ENCODE peak calls at places on chromosome 11, in seven cellular contexts. E is cardiac muscle cell; R is upper lobe of right lung; C is CD8-positive, alpha-beta memory T cell; S is CD8-positive, alpha-beta T cell; A is lower lobe of right lung; G is SK-N-SH. N is an unnamed sample.
A peak's percentile ranks its signal among the peaks of the same experiment; 100 is the strongest.

GRCh38 chr11:105553015-105553414 is 56.9 kb upstream of the GRIA4 start:
- DNase-seq in E (peak; percentile 8), R (no peak), C (no peak), S (no peak), A (no peak), G (no peak), N (no peak)

GRCh38 chr11:17498475-17498874 is 21.8 kb upstream of the ABCC8 start:
- DNase-seq in E (no peak), R (no peak), C (no peak), S (no peak), A (no peak), G (no peak), N (no peak)

GRCh38 chr11:86641537-86642270 is 30.7 kb downstream of the ME3 start:
- DNase-seq in E (no peak), R (no peak), C (no peak), S (no peak), A (no peak), G (no peak), N (no peak)

GRCh38 chr11:105612766-105613165 is 2.9 kb downstream of the GRIA4 start:
- DNase-seq in E (no peak), R (no peak), C (no peak), S (no peak), A (no peak), G (no peak), N (no peak)

GRCh38 chr11:76721755-76722677 is 51.5 kb upstream of the LRRC32 start:
- DNase-seq in E (peak; percentile 86), R (peak; percentile 90), C (peak; percentile 41), S (peak; percentile 70), A (peak; percentile 88), G (peak; percentile 86), N (peak; percentile 79)

GRCh38 chr11:932435-932834 is 6.8 kb downstream of the AP2A2 start:
- DNase-seq in E (peak; percentile 15), R (no peak), C (no peak), S (no peak), A (no peak), G (no peak), N (no peak)

GRCh38 chr11:8826145-8826786 is 84.7 kb upstream of the AKIP1 start:
- DNase-seq in E (peak; percentile 84), R (no peak), C (no peak), S (no peak), A (no peak), G (no peak), N (no peak)

GRCh38 chr11:45278721-45279120 is 7.4 kb downstream of the SYT13 start:
- DNase-seq in E (no peak), R (no peak), C (no peak), S (no peak), A (no peak), G (no peak), N (no peak)

GRCh38 chr11:62264004-62264403 is 6.0 kb upstream of the SCGB2A2 start:
- DNase-seq in E (no peak), R (no peak), C (no peak), S (no peak), A (no peak), G (no peak), N (no peak)

GRCh38 chr11:87859583-87859982 is 315.7 kb downstream of the RAB38 start:
- DNase-seq in E (no peak), R (no peak), C (no peak), S (no peak), A (no peak), G (no peak), N (no peak)

GRCh38 chr11:71434576-71435130 is 13.5 kb downstream of the DHCR7 start:
- DNase-seq in E (no peak), R (no peak), C (no peak), S (no peak), A (no peak), G (no peak), N (peak; percentile 47)

GRCh38 chr11:133825156-133825555 is 20.2 kb downstream of the SPATA19 start:
- DNase-seq in E (no peak), R (no peak), C (no peak), S (no peak), A (no peak), G (no peak), N (no peak)

GRCh38 chr11:102010776-102011500 is 36.3 kb upstream of the CFAP300 start:
- DNase-seq in E (peak; percentile 83), R (peak; percentile 85), C (no peak), S (no peak), A (peak; percentile 83), G (peak; percentile 17), N (peak; percentile 89)

GRCh38 chr11:71977743-71978418 is 20.8 kb upstream of the IL18BP start:
- DNase-seq in E (peak; percentile 68), R (no peak), C (peak; percentile 14), S (peak; percentile 39), A (no peak), G (peak; percentile 49), N (no peak)

GRCh38 chr11:77346906-77347603 is 45.6 kb upstream of the GDPD4 start:
- DNase-seq in E (peak; percentile 27), R (no peak), C (no peak), S (no peak), A (no peak), G (no peak), N (no peak)

GRCh38 chr11:36702330-36703054 is 104.5 kb upstream of the RAG2 start:
- DNase-seq in E (peak; percentile 78), R (no peak), C (no peak), S (no peak), A (no peak), G (peak; percentile 73), N (no peak)

GRCh38 chr11:83278351-83278750 is 7.8 kb downstream of the CCDC90B start:
- DNase-seq in E (peak; percentile 10), R (no peak), C (no peak), S (no peak), A (no peak), G (no peak), N (no peak)

GRCh38 chr11:35337136-35337918 is 82.0 kb downstream of the SLC1A2 start:
- DNase-seq in E (peak; percentile 95), R (no peak), C (no peak), S (no peak), A (no peak), G (no peak), N (peak; percentile 26)

GRCh38 chr11:125101596-125101995 is 9.8 kb downstream of the TMEM218 start:
- DNase-seq in E (no peak), R (no peak), C (no peak), S (no peak), A (no peak), G (no peak), N (no peak)

GRCh38 chr11:4983851-4984250 is 10.8 kb upstream of the OR51L1 start:
- DNase-seq in E (no peak), R (no peak), C (no peak), S (no peak), A (no peak), G (no peak), N (peak; percentile 47)

GRCh38 chr11:11841605-11842425 is at the start of gene USP47:
- DNase-seq in E (peak; percentile 88), R (peak; percentile 95), C (peak; percentile 93), S (peak; percentile 94), A (peak; percentile 93), G (peak; percentile 89), N (peak; percentile 97)

GRCh38 chr11:14644396-14645246 is 1.0 kb downstream of the PDE3B start:
- DNase-seq in E (peak; percentile 41), R (peak; percentile 76), C (peak; percentile 51), S (peak; percentile 55), A (peak; percentile 61), G (peak; percentile 73), N (peak; percentile 39)

GRCh38 chr11:96554236-96554635 is 164.4 kb downstream of the JRKL start:
- DNase-seq in E (no peak), R (no peak), C (no peak), S (no peak), A (no peak), G (no peak), N (no peak)

GRCh38 chr11:86396403-86396802 is 21.7 kb downstream of the CCDC81 start:
- DNase-seq in E (no peak), R (no peak), C (no peak), S (no peak), A (no peak), G (no peak), N (no peak)

GRCh38 chr11:120642196-120642894 is 130.8 kb downstream of the GRIK4 start:
- DNase-seq in E (no peak), R (peak; percentile 32), C (no peak), S (no peak), A (no peak), G (no peak), N (peak; percentile 57)

GRCh38 chr11:73141031-73141308 is 1.1 kb downstream of the FCHSD2 start:
- DNase-seq in E (no peak), R (no peak), C (peak; percentile 11), S (no peak), A (peak; percentile 53), G (peak; percentile 54), N (peak; percentile 73)

GRCh38 chr11:73142128-73142377 is at the start of gene FCHSD2:
- DNase-seq in E (no peak), R (no peak), C (no peak), S (no peak), A (no peak), G (no peak), N (no peak)

GRCh38 chr11:73141309-73142127 is 600 bp downstream of the FCHSD2 start:
- DNase-seq in E (peak; percentile 88), R (peak; percentile 90), C (peak; percentile 40), S (peak; percentile 76), A (peak; percentile 87), G (peak; percentile 62), N (peak; percentile 65)

GRCh38 chr11:73139476-73140198 is 2.5 kb downstream of the FCHSD2 start:
- DNase-seq in E (peak; percentile 59), R (no peak), C (no peak), S (no peak), A (no peak), G (no peak), N (no peak)

GRCh38 chr11:73140213-73141030 is 1.7 kb downstream of the FCHSD2 start:
- DNase-seq in E (peak; percentile 47), R (no peak), C (no peak), S (no peak), A (no peak), G (peak; percentile 56), N (peak; percentile 53)
- H3K4me1 ChIP-seq in E (peaks cover 17% of the 10 kb centered on the region), R (peaks cover 47% of the 10 kb centered on the region), C (peaks cover 37% of the 10 kb centered on the region), S (peaks cover 38% of the 10 kb centered on the region), A (peaks cover 39% of the 10 kb centered on the region), G (no peaks in the 10 kb centered on the region), N (peaks cover 42% of the 10 kb centered on the region)

DNA sequence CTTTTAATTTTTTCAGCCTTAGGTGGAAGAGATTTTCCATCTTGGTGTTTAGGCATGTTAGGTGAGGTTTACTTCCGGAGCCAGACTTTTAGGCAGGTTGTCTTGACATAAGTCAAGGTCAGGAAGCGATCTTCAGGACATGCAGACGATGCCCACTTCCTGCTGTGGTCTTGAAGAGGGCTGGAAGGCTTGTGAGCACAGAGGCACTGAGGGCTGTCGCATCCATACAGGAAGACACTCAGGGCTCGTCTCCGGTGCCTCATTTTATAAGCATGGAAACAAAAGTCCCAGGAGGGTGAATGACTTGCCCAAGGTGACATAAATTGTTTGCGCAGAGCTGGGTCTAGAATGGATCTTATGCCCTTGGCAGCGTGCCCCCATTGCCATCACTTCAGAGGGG is 30.8 kb downstream of the MARK2 start:
- DNase-seq in E (no peak), R (no peak), C (peak; percentile 59), S (peak; percentile 75), A (no peak), G (no peak), N (peak; percentile 55)
- H3K4me1 ChIP-seq in E (peaks cover 31% of the 10 kb centered on the region), R (peaks cover 85% of the 10 kb centered on the region), C (peaks cover 94% of the 10 kb centered on the region), S (peaks cover 94% of the 10 kb centered on the region), A (peaks cover 95% of the 10 kb centered on the region), G (peaks cover 27% of the 10 kb centered on the region), N (peaks cover 97% of the 10 kb centered on the region)

GRCh38 chr11:66111158-66111557 is 41.1 kb downstream of the PACS1 start:
- DNase-seq in E (no peak), R (no peak), C (no peak), S (no peak), A (no peak), G (no peak), N (no peak)
- H3K4me1 ChIP-seq in E (peaks cover 22% of the 10 kb centered on the region), R (peaks cover 41% of the 10 kb centered on the region), C (peaks cover 81% of the 10 kb centered on the region), S (peaks cover 85% of the 10 kb centered on the region), A (peaks cover 56% of the 10 kb centered on the region), G (peaks cover 50% of the 10 kb centered on the region), N (peaks cover 45% of the 10 kb centered on the region)

GRCh38 chr11:94800394-94800793 is 32.2 kb downstream of the AMOTL1 start:
- DNase-seq in E (no peak), R (no peak), C (no peak), S (no peak), A (no peak), G (no peak), N (no peak)
- H3K4me1 ChIP-seq in E (no peaks in the 10 kb centered on the region), R (peaks cover 9% of the 10 kb centered on the region), C (no peaks in the 10 kb centered on the region), S (no peaks in the 10 kb centered on the region), A (peaks cover 28% of the 10 kb centered on the region), G (peaks cover 12% of the 10 kb centered on the region), N (peaks cover 4% of the 10 kb centered on the region)

N was measured in upper lobe of left lung.